ENCODE peak calls at places on chromosomes 5 and 9, in five cellular contexts. Z, Y, R, I and N are unnamed samples.

GRCh38 chr9:134328841-134329575 is 2.8 kb downstream of the RXRA start:
- DNase-seq in Z (peak), Y (peak), R (peak), I (no peak), N (no peak)

GRCh38 chr9:93256878-93257807 is 73.2 kb downstream of the WNK2 start:
- DNase-seq in Z (no peak), Y (no peak), R (no peak), I (no peak), N (no peak)

GRCh38 chr5:133245191-133246052 is 193.6 kb downstream of the HSPA4 start:
- DNase-seq in Z (no peak), Y (peak), R (no peak), I (no peak), N (peak)

GRCh38 chr5:1745806-1746370 is 53.7 kb downstream of the MRPL36 start:
- DNase-seq in Z (peak), Y (no peak), R (no peak), I (peak), N (no peak)

GRCh38 chr9:98805506-98806272 is 1.8 kb upstream of the GALNT12 start:
- DNase-seq in Z (no peak), Y (no peak), R (no peak), I (peak), N (no peak)

GRCh38 chr9:23563497-23563896 is 262.5 kb downstream of the ELAVL2 start:
- DNase-seq in Z (no peak), Y (no peak), R (no peak), I (no peak), N (no peak)

GRCh38 chr5:57662991-57663390 is 180.4 kb upstream of the ACTBL2 start:
- DNase-seq in Z (no peak), Y (no peak), R (peak), I (no peak), N (no peak)

GRCh38 chr5:151104795-151105194 is 24.0 kb upstream of the TNIP1 start:
- DNase-seq in Z (peak), Y (peak), R (no peak), I (peak), N (peak)

GRCh38 chr9:133944746-133945135 is 47.4 kb downstream of the VAV2 start:
- DNase-seq in Z (peak), Y (no peak), R (peak), I (no peak), N (no peak)

GRCh38 chr5:84381501-84382362 is 2.9 kb downstream of the EDIL3 start:
- DNase-seq in Z (no peak), Y (no peak), R (no peak), I (no peak), N (peak)

GRCh38 chr5:88746438-88746882 is 136.5 kb downstream of the MEF2C start:
- DNase-seq in Z (no peak), Y (peak), R (no peak), I (no peak), N (no peak)

GRCh38 chr5:109560554-109560953 is 129.2 kb upstream of the MAN2A1 start:
- DNase-seq in Z (no peak), Y (no peak), R (no peak), I (no peak), N (no peak)

GRCh38 chr9:87883990-87884389 is 1.3 kb downstream of the SPATA31E1 start:
- DNase-seq in Z (no peak), Y (no peak), R (no peak), I (no peak), N (no peak)

GRCh38 chr9:19720374-19720773 is 68.5 kb downstream of the SLC24A2 start:
- DNase-seq in Z (no peak), Y (no peak), R (no peak), I (no peak), N (no peak)

GRCh38 chr5:19256036-19256435 is 732.0 kb downstream of the CDH18 start:
- DNase-seq in Z (no peak), Y (no peak), R (no peak), I (no peak), N (no peak)

GRCh38 chr5:1213508-1214162 is 11.5 kb upstream of the SLC6A18 start:
- DNase-seq in Z (no peak), Y (no peak), R (no peak), I (no peak), N (no peak)

GRCh38 chr9:124440786-124441185 is 9.5 kb upstream of the ADGRD2 start:
- DNase-seq in Z (no peak), Y (no peak), R (no peak), I (peak), N (no peak)

GRCh38 chr9:23941051-23941450 is 115.0 kb upstream of the ELAVL2 start:
- DNase-seq in Z (no peak), Y (no peak), R (no peak), I (no peak), N (no peak)

GRCh38 chr9:73667749-73668148 is 516.1 kb downstream of the ANXA1 start:
- DNase-seq in Z (no peak), Y (no peak), R (no peak), I (no peak), N (no peak)

GRCh38 chr5:148205044-148205813 is 2.4 kb downstream of the SPINK6 start:
- DNase-seq in Z (no peak), Y (no peak), R (no peak), I (no peak), N (no peak)

GRCh38 chr5:138754699-138755057 is 1.5 kb downstream of the CTNNA1 start:
- DNase-seq in Z (no peak), Y (no peak), R (no peak), I (no peak), N (no peak)

GRCh38 chr9:2023042-2023441 is 7.9 kb downstream of the SMARCA2 start:
- DNase-seq in Z (no peak), Y (no peak), R (no peak), I (no peak), N (no peak)

GRCh38 chr9:127934248-127934647 is 3.4 kb downstream of the DPM2 start:
- DNase-seq in Z (no peak), Y (no peak), R (no peak), I (no peak), N (no peak)
- TF ChIP-seq POLR2A in Z (no peak), Y (no peak), R (no peak), I (no peak), N (no peak)

GRCh38 chr5:177004961-177005360 is 1.6 kb downstream of the UIMC1 start:
- DNase-seq in Z (no peak), Y (no peak), R (no peak), I (no peak), N (no peak)

GRCh38 chr5:177005619-177006264 is 837 bp downstream of the UIMC1 start:
- DNase-seq in Z (peak), Y (peak), R (peak), I (no peak), N (peak)

GRCh38 chr5:177008716-177009115 is 2.1 kb upstream of the UIMC1 start:
- DNase-seq in Z (no peak), Y (no peak), R (no peak), I (no peak), N (no peak)

GRCh38 chr5:177003649-177004048 is 2.9 kb downstream of the UIMC1 start:
- DNase-seq in Z (no peak), Y (no peak), R (no peak), I (no peak), N (no peak)

GRCh38 chr5:177006265-177006972 is at the start of gene UIMC1:
- DNase-seq in Z (peak), Y (peak), R (peak), I (peak), N (peak)
- TF ChIP-seq POLR2A in Z (peak), Y (peak), R (no peak), I (no peak), N (no peak)

GRCh38 chr5:131164161-131164930 is 710 bp downstream of the HINT1 start:
- DNase-seq in Z (peak), Y (peak), R (peak), I (peak), N (peak)
- TF ChIP-seq POLR2A in Z (no peak), Y (no peak), R (no peak), I (no peak), N (no peak)

DNA sequence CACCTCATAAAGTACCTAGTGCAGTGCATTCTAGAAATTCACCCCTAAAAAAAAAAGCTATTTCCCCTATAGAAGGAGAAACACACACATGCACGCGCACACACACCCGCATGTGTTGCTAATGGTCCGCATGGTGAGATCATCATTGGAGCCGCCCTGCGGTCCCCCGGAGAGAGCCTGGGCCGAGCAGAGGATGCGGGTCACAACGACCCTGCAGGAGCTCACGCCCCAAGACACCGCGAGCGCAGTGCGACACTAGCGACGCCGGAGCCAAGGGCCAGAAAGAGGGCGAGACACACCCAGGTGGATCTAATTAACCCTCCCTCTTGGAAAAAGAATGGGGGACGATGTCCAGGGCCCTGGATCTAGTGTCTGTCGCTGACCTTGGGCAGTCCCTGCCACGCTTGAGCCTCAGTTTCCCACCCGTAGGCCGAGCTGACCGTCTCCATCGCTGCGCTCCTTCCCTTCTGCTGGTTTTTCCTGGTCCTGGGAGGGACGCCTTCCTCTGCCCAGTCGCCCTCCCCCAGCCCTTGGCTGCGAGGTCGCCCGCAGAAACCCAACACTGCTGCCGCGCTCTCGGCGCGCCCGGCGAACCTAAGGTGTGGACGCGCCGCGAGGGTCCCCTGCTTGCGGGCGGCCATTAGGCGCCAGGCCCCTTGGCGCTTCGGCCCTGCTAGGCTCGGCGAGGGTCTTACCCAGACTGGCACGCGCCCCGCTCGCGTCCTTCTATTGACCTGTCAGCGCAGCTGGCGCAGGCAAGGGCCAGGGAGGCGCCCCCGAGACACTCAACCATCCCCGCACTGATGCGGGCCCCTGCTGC is 47.6 kb upstream of the RNF20 start:
- DNase-seq in Z (peak), Y (no peak), R (peak), I (peak), N (no peak)
- TF ChIP-seq POLR2A in Z (no peak), Y (peak), R (no peak), I (no peak), N (no peak)